ENCODE peak calls at places on chromosomes 16 and 17, in ten cellular contexts. C, Y, O, I, W, M, R, E, U and J are unnamed samples.
A peak's percentile ranks its signal among the peaks of the same experiment; 100 is the strongest.

GRCh38 chr17:8243827-8244226 is 4.0 kb downstream of the CTC1 start:
- DNase-seq in C (peak; percentile 31), Y (peak; percentile 50), O (no peak), I (no peak), W (no peak), M (peak; percentile 21), R (no peak), E (no peak), U (no peak), J (no peak)

GRCh38 chr17:6159541-6160187 is 89.5 kb downstream of the WSCD1 start:
- DNase-seq in C (no peak), Y (no peak), O (no peak), I (no peak), W (no peak), M (no peak), R (no peak), E (no peak), U (no peak), J (no peak)

GRCh38 chr16:87608400-87608985 is 6.2 kb downstream of the JPH3 start:
- DNase-seq in C (peak; percentile 53), Y (peak; percentile 70), O (peak; percentile 74), I (peak; percentile 16), W (peak; percentile 24), M (no peak), R (no peak), E (peak; percentile 92), U (peak; percentile 70), J (peak; percentile 41)

GRCh38 chr17:18961634-18962493 is 9.9 kb downstream of the SLC5A10 start:
- DNase-seq in C (peak; percentile 64), Y (no peak), O (peak; percentile 46), I (no peak), W (no peak), M (no peak), R (no peak), E (no peak), U (no peak), J (no peak)

GRCh38 chr17:70109497-70109896 is 34.5 kb downstream of the KCNJ16 start:
- DNase-seq in C (no peak), Y (no peak), O (no peak), I (no peak), W (no peak), M (no peak), R (no peak), E (no peak), U (peak; percentile 82), J (no peak)

GRCh38 chr17:29368161-29368560 is 22.0 kb upstream of the TAOK1 start:
- DNase-seq in C (no peak), Y (no peak), O (no peak), I (no peak), W (no peak), M (no peak), R (no peak), E (no peak), U (no peak), J (no peak)

GRCh38 chr16:4443986-4444385 is 18.3 kb downstream of the DNAJA3 start:
- DNase-seq in C (no peak), Y (no peak), O (no peak), I (no peak), W (no peak), M (no peak), R (no peak), E (no peak), U (no peak), J (no peak)

GRCh38 chr17:76716146-76716833 is 5.5 kb upstream of the MXRA7 start:
- DNase-seq in C (no peak), Y (peak; percentile 67), O (peak; percentile 79), I (no peak), W (peak; percentile 56), M (peak; percentile 81), R (no peak), E (peak; percentile 87), U (no peak), J (peak; percentile 37)

GRCh38 chr16:14502932-14503741 is 126.9 kb downstream of the PARN start:
- DNase-seq in C (no peak), Y (no peak), O (no peak), I (no peak), W (no peak), M (peak; percentile 42), R (no peak), E (no peak), U (no peak), J (no peak)

GRCh38 chr16:20899503-20900298 is 457 bp downstream of the DCUN1D3 start:
- DNase-seq in C (peak; percentile 36), Y (peak; percentile 19), O (peak; percentile 61), I (no peak), W (no peak), M (no peak), R (no peak), E (peak; percentile 42), U (no peak), J (no peak)

GRCh38 chr16:81931927-81932326 is 79.3 kb downstream of the SDR42E1 start:
- DNase-seq in C (no peak), Y (no peak), O (no peak), I (no peak), W (no peak), M (no peak), R (no peak), E (no peak), U (no peak), J (no peak)

GRCh38 chr17:74099441-74100340 is 103.8 kb upstream of the RPL38 start:
- DNase-seq in C (no peak), Y (no peak), O (no peak), I (no peak), W (no peak), M (no peak), R (no peak), E (no peak), U (no peak), J (no peak)

GRCh38 chr17:77036841-77037381 is 103.9 kb upstream of the SEC14L1 start:
- DNase-seq in C (no peak), Y (no peak), O (no peak), I (no peak), W (no peak), M (no peak), R (peak; percentile 29), E (no peak), U (peak; percentile 6), J (no peak)

GRCh38 chr17:17648762-17649161 is 32.5 kb upstream of the RAI1 start:
- DNase-seq in C (no peak), Y (no peak), O (no peak), I (no peak), W (no peak), M (no peak), R (no peak), E (peak; percentile 25), U (no peak), J (no peak)

GRCh38 chr16:2458887-2459646 is 842 bp upstream of the TEDC2 start:
- DNase-seq in C (no peak), Y (no peak), O (no peak), I (no peak), W (no peak), M (no peak), R (peak; percentile 10), E (no peak), U (no peak), J (no peak)